ENCODE peak calls at places on chromosomes 1 and 21, in four cellular contexts. X is HepG2, Y is K562, L is GM12878. F is an unnamed sample.

GRCh38 chr21:35885942-35886541 is 174.3 kb downstream of the SETD4 start:
- DNase-seq in L (no peak), X (peak), Y (no peak), F (no peak)

GRCh38 chr21:26405735-26406361 is 167.2 kb downstream of the CYYR1 start:
- DNase-seq in L (no peak), Y (no peak), X (no peak), F (no peak)

GRCh38 chr1:205486258-205486657 is 18.2 kb upstream of the CDK18 start:
- DNase-seq in Y (no peak), L (no peak), X (no peak), F (no peak)

GRCh38 chr1:172656576-172656975 is 2.3 kb upstream of the FASLG start:
- DNase-seq in L (no peak), X (no peak), Y (no peak), F (no peak)

GRCh38 chr1:179825798-179826460 is 51.7 kb downstream of the TOR1AIP2 start:
- DNase-seq in X (no peak), Y (no peak), L (no peak), F (no peak)

GRCh38 chr1:18480315-18481189 is at the start of gene KLHDC7A:
- DNase-seq in Y (no peak), X (peak), L (no peak), F (no peak)

GRCh38 chr1:11488966-11489625 is 10.1 kb downstream of the DISP3 start:
- DNase-seq in X (no peak), Y (no peak), L (no peak), F (no peak)

GRCh38 chr1:116521186-116521585 is 49.6 kb downstream of the CD58 start:
- DNase-seq in Y (no peak), X (no peak), L (no peak), F (no peak)

GRCh38 chr21:29221259-29221744 is 77.4 kb upstream of the BACH1 start:
- DNase-seq in X (no peak), Y (no peak), L (no peak), F (no peak)

GRCh38 chr1:211577826-211578639 is 928 bp downstream of the SLC30A1 start:
- DNase-seq in L (no peak), Y (peak), X (peak), F (peak)

GRCh38 chr1:21297975-21298374 is 7.7 kb upstream of the ECE1 start:
- DNase-seq in L (no peak), Y (no peak), X (no peak), F (no peak)

GRCh38 chr1:7584157-7584556 is 186.9 kb upstream of the VAMP3 start:
- DNase-seq in X (no peak), Y (no peak), L (no peak), F (no peak)

GRCh38 chr21:43684424-43684823 is 25.1 kb downstream of the RRP1B start:
- DNase-seq in X (no peak), Y (no peak), L (no peak), F (no peak)

GRCh38 chr1:152356736-152357135 is 3.1 kb downstream of the FLG2 start:
- DNase-seq in X (no peak), L (no peak), Y (no peak), F (no peak)

GRCh38 chr1:116740726-116741125 is 13.5 kb upstream of the CD2 start:
- DNase-seq in Y (no peak), L (no peak), X (no peak), F (no peak)

GRCh38 chr1:19450811-19451564 is 34.4 kb downstream of the CAPZB start:
- DNase-seq in X (no peak), Y (no peak), L (no peak), F (peak)

GRCh38 chr1:153849487-153850185 is 73.1 kb downstream of the GATAD2B start:
- DNase-seq in L (peak), Y (no peak), X (no peak), F (no peak)

GRCh38 chr1:225928186-225929175 is 4.4 kb upstream of the PYCR2 start:
- DNase-seq in Y (peak), X (no peak), L (no peak), F (no peak)

GRCh38 chr1:32335951-32336867 is at the start of gene MARCKSL1:
- DNase-seq in L (no peak), Y (peak), X (peak), F (peak)

GRCh38 chr1:86779308-86780191 is 75.2 kb downstream of the SH3GLB1 start:
- DNase-seq in Y (peak), X (no peak), L (no peak), F (no peak)

GRCh38 chr1:27350673-27351540 is 9.1 kb downstream of the SYTL1 start:
- DNase-seq in X (peak), Y (peak), L (no peak), F (no peak)

GRCh38 chr1:61198554-61198953 is 116.2 kb downstream of the NFIA start:
- DNase-seq in Y (no peak), X (no peak), L (no peak), F (no peak)

GRCh38 chr1:24970399-24970753 is 40.3 kb upstream of the RUNX3 start:
- DNase-seq in L (no peak), X (peak), Y (peak), F (no peak)

GRCh38 chr21:41361786-41362604 is at the start of gene MX2:
- DNase-seq in L (peak), X (peak), Y (no peak), F (no peak)

GRCh38 chr1:100510441-100510840 is 27.5 kb upstream of the GPR88 start:
- DNase-seq in Y (no peak), L (no peak), X (no peak), F (no peak)

GRCh38 chr1:65214340-65215027 is 66.5 kb downstream of the AK4 start:
- DNase-seq in X (no peak), L (no peak), Y (no peak), F (no peak)

GRCh38 chr1:94642617-94643315 is 101.2 kb upstream of the F3 start:
- DNase-seq in X (no peak), Y (no peak), L (no peak), F (no peak)

GRCh38 chr1:232445361-232446106 is 184.4 kb downstream of the SIPA1L2 start:
- DNase-seq in L (no peak), X (no peak), Y (no peak), F (no peak)

GRCh38 chr1:69595486-69595885 is 27.8 kb downstream of the LRRC7 start:
- DNase-seq in L (no peak), Y (no peak), X (no peak), F (no peak)

GRCh38 chr1:39205102-39205780 is 746 bp downstream of the MACF1 start:
- DNase-seq in X (no peak), L (no peak), Y (peak), F (no peak)

GRCh38 chr1:113433177-113433576 is 42.9 kb downstream of the MAGI3 start:
- DNase-seq in Y (no peak), L (no peak), X (no peak), F (no peak)

GRCh38 chr1:94669213-94669612 is 127.7 kb upstream of the F3 start:
- DNase-seq in Y (no peak), X (no peak), L (no peak), F (no peak)

GRCh38 chr21:35461700-35462099 is 412.6 kb upstream of the RUNX1 start:
- DNase-seq in L (no peak), X (no peak), Y (peak), F (no peak)

GRCh38 chr21:45719177-45719802 is 75.8 kb downstream of the PCBP3 start:
- DNase-seq in Y (no peak), L (peak), X (no peak), F (no peak)

GRCh38 chr1:214444159-214444939 is 107.1 kb downstream of the PTPN14 start:
- DNase-seq in X (no peak), Y (no peak), L (no peak), F (no peak)

GRCh38 chr1:244329591-244330317 is 122.0 kb downstream of the ADSS2 start:
- DNase-seq in L (no peak), X (no peak), Y (no peak), F (no peak)

GRCh38 chr1:33383489-33383888 is 47.4 kb downstream of the PHC2 start:
- DNase-seq in Y (no peak), L (no peak), X (no peak), F (no peak)

GRCh38 chr1:33381979-33382378 is 48.9 kb downstream of the PHC2 start:
- DNase-seq in X (no peak), L (no peak), Y (no peak), F (no peak)

GRCh38 chr1:33385251-33385650 is 45.6 kb downstream of the PHC2 start:
- DNase-seq in X (no peak), Y (no peak), L (no peak), F (no peak)

GRCh38 chr1:33382651-33383415 is 48.1 kb downstream of the PHC2 start:
- DNase-seq in X (no peak), Y (no peak), L (no peak), F (peak)

DNA sequence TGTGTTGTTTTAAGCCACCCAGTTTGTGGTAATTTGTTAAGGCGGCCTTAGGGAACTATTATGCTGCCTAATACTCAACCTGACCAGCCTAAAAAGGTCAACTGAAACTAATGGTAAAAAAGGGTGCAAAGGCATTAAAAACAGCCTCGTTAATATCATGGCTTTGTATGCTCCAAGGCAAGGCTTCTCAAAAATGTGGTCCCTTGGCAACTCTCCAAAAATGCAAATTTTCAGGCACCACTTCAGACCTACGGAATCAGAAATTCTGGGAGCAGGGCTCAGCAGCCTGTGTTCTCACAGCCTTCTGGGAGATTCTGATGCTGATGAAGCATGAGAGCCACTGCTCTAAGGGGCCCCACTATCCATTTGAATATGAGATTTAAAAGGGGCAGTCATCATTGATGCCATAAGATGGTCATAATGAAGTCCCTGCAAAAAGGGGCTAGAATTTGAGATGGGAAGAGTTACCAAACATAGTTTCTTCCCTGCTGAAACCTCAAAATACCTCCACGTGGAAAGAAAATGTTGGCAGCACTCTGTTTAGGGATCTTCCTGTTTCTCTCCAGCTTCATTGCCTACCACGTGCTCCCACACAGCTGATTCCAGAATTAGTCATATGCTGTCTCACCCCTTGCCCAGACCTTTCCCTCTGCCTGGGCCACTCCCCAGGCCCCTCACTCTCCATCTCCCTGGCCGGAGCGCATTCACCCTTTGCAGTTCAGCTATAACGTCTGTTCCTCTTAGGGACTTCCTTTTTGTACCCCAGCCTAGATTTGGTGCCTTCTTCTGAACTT is 46.7 kb downstream of the PHC2 start:
- DNase-seq in L (no peak), X (no peak), Y (no peak), F (no peak)
- TF ChIP-seq NFIC in L (no peak), X (no peak), Y (peak), F (peak)

GRCh38 chr1:216533786-216534185 is 110.5 kb upstream of the USH2A start:
- DNase-seq in X (no peak), Y (no peak), L (no peak), F (peak)

GRCh38 chr1:216528816-216529215 is 105.6 kb upstream of the USH2A start:
- DNase-seq in L (peak), Y (no peak), X (no peak), F (no peak)

GRCh38 chr1:216532399-216532798 is 109.2 kb upstream of the USH2A start:
- DNase-seq in X (no peak), L (no peak), Y (no peak), F (no peak)

GRCh38 chr1:216535059-216535458 is 111.8 kb upstream of the USH2A start:
- DNase-seq in L (no peak), Y (no peak), X (no peak), F (no peak)

DNA sequence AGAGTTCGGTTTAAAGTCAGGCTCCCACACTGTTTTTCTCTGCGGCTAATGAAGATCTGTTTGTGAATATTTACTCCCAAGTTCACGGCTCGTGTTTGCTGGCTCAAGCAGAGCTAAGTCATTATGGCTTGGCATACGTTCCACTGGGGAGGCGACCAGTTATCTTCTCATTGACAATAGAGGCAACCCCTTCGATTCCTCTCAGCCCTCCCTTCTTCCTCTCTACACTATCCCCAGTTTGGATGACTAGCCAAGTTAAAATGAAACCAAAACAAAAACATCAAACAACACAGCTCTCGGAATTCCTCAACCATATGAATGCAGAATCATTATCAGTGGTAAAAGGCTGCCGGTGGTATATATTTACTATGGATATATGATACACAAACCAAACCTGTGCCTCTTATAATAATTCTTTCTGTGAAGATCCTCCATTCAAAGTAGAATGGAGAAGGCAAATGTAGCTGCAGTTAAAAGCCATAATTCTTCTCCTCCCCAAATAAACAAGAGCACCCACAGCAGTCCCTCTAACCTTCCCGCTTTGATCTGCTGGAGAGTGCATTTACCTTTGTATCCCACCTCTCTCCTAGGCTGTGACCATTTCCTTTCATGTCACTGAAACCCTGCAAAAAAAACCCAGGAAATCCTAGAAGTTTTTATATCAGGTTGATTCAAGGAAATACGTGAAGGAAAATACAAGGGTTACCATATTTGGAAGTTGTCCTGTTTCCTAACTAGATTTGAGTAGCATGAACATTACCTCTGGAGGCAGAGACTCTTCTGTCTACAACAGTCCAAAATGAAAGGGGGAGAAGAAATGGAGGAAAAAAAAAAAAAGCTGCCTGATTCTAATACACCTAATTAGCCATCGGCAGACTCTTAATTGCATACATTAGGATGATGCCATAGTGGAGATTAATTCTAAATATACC is 108.3 kb upstream of the USH2A start:
- DNase-seq in X (no peak), L (no peak), Y (no peak), F (no peak)
- TF ChIP-seq NFIC in X (no peak), L (no peak), Y (no peak), F (no peak)

DNA sequence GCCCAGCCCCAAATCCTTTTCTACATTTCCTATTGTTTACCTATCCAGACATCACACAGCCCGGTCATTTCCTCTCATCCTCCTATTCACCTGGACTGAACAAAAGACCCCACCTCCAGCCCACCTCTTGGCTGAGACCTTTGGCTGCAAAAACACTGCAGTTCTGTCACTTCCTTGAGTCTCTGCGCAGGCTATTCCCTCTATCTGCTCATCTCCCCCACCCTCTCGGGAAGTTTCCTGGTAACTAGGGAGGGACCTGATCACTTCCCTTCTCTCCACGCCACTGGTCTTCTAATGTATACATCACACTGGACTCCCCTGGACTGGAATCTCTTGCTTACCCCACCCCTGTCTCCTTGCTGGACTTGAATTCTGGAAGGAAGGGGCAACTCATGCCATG is 5.3 kb downstream of the HTR1D start:
- DNase-seq in X (no peak), Y (no peak), L (no peak), F (no peak)
- TF ChIP-seq NFIC in X (no peak), Y (no peak), L (no peak), F (no peak)

DNA sequence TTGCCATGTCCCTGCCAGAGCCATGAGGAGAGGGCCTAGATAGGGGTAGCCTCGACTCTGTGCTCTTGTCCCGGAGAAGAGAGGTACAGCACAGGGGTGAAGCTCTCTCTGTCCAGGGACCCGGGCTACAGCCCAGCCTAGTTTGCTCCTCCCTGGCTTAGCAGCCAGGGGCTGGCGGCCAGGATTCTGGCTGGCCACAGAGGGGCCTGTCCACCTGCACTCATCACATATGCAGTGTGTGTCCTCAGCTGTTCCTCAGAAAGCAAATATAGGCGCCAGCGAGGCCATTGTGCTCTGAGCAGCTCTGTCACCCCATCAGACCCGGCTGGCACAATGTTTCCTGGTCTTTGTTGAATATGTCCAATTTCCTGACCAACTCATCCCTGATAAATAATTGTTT is 28.5 kb downstream of the KCND3 start:
- DNase-seq in L (no peak), X (no peak), Y (no peak), F (no peak)
- TF ChIP-seq NFIC in L (no peak), X (no peak), Y (no peak), F (no peak)

GRCh38 chr1:47696911-47697441 is 259.1 kb downstream of the FOXD2 start:
- DNase-seq in X (peak), L (no peak), Y (no peak), F (no peak)

GRCh38 chr1:47699492-47700220 is 261.8 kb downstream of the FOXD2 start:
- DNase-seq in L (no peak), Y (no peak), X (no peak), F (no peak)

GRCh38 chr1:47697616-47698335 is 259.9 kb downstream of the FOXD2 start:
- DNase-seq in X (no peak), Y (no peak), L (no peak), F (no peak)

GRCh38 chr1:47694011-47694890 is 256.4 kb downstream of the FOXD2 start:
- DNase-seq in X (no peak), Y (no peak), L (no peak), F (peak)

DNA sequence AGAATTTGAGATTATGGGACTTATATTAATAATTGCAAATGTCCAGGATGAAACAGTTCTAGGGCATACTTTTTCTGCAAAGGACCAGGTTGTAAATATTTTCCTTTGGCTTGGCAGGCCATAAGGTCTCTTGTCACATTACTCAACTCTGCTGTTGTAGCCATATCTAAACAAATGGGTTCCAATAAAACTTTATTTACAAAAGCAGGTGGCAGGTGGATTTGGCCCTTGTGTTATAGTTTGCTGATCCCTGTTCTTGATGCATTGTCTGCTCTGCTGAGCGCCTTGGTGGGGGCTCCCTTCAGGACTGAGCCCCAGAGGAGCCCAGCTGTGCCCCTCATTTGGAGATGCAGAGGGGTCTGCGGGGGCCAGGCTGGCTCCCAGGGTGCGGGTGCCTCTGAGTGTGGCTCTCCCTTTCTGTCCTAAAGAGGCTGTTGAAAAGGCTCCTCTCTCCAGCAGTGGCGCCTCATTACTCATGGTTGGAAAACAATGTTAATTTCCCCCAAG is 258.6 kb downstream of the FOXD2 start:
- DNase-seq in L (no peak), X (no peak), Y (no peak), F (no peak)
- TF ChIP-seq NFIC in L (no peak), X (no peak), Y (no peak), F (no peak)

GRCh38 chr21:37453350-37453749 is 86.8 kb downstream of the DYRK1A start:
- DNase-seq in L (no peak), Y (no peak), X (no peak), F (no peak)
- TF ChIP-seq NFIC in L (no peak), Y (no peak), X (no peak), F (no peak)

GRCh38 chr1:1331068-1331965 is at the start of gene TAS1R3:
- DNase-seq in X (no peak), L (no peak), Y (no peak), F (no peak)

GRCh38 chr1:1332031-1332755 is 1.1 kb downstream of the TAS1R3 start:
- DNase-seq in Y (no peak), L (no peak), X (no peak), F (no peak)

GRCh38 chr1:1334835-1335234 is 3.8 kb downstream of the TAS1R3 start:
- DNase-seq in Y (no peak), X (no peak), L (no peak), F (no peak)

GRCh38 chr1:1333551-1334241 is 2.6 kb downstream of the TAS1R3 start:
- DNase-seq in Y (no peak), X (no peak), L (no peak), F (no peak)

GRCh38 chr1:1332774-1333480 is 1.8 kb downstream of the TAS1R3 start:
- DNase-seq in L (no peak), X (no peak), Y (no peak), F (no peak)
- TF ChIP-seq NFIC in L (no peak), X (no peak), Y (no peak), F (no peak)

F was measured in SK-N-SH.